ENCODE peak calls at places on chromosomes 7 and 10, in six cellular contexts. A is A549, G is HepG2, P is NB4, K is K562, U is GM12878. W is an unnamed sample.

GRCh38 chr10:43952760-43953159 is 304.1 kb upstream of the ZNF32 start:
- DNase-seq in U (no peak), G (no peak), P (no peak), A (no peak), K (no peak), W (no peak)

GRCh38 chr7:50857804-50858203 is 75.1 kb upstream of the GRB10 start:
- DNase-seq in P (no peak), K (no peak), A (no peak), U (no peak), G (no peak), W (no peak)

GRCh38 chr10:45404087-45404769 is 30.2 kb downstream of the ALOX5 start:
- DNase-seq in G (no peak), U (no peak), A (no peak), K (peak), P (peak), W (no peak)

GRCh38 chr7:56077681-56078080 is 13.6 kb downstream of the SUMF2 start:
- DNase-seq in G (no peak), U (no peak), K (no peak), A (no peak), P (no peak), W (no peak)

GRCh38 chr10:62687230-62687748 is 117.2 kb upstream of the ADO start:
- DNase-seq in K (no peak), U (no peak), P (peak), A (no peak), G (no peak), W (peak)

GRCh38 chr10:113269333-113269732 is 283.5 kb upstream of the HABP2 start:
- DNase-seq in U (no peak), K (no peak), G (no peak), A (no peak), P (no peak), W (no peak)

GRCh38 chr10:11195017-11195586 is 177.4 kb downstream of the CELF2 start:
- DNase-seq in P (no peak), U (no peak), A (no peak), K (no peak), G (no peak), W (no peak)

GRCh38 chr7:115013887-115014286 is 92.0 kb downstream of the MDFIC start:
- DNase-seq in K (no peak), U (no peak), P (no peak), A (no peak), G (no peak), W (no peak)

GRCh38 chr10:86164216-86164774 is 202.3 kb downstream of the GRID1 start:
- DNase-seq in K (no peak), A (no peak), G (peak), P (peak), U (no peak), W (no peak)

GRCh38 chr7:1411414-1411813 is 47.9 kb downstream of the MICALL2 start:
- DNase-seq in K (no peak), G (no peak), A (no peak), P (no peak), U (no peak), W (no peak)

GRCh38 chr10:82621680-82622079 is 746.7 kb downstream of the NRG3 start:
- DNase-seq in G (no peak), U (no peak), K (no peak), A (no peak), P (no peak), W (no peak)

DNA sequence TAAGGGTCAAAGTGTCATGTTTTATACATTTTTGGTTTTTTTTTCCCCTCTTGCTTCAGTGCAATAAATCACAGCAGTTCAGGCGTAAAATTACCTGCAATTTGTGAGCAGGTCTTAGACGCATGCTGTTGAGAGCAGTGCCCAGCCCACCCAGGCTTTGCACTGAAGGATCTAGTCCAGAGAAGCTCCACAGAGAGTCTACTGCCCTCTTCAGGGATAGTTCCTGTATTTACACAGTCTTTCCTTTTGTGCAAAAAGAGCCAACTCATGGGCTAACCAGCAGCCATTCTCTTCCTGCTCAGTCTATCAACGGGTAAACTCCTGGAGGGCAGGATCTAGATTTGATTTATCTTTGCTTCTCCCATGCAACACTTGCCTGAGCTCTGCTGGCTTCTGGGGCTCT is 82.2 kb upstream of the NAMPT start:
- DNase-seq in K (no peak), P (peak), U (no peak), A (no peak), G (peak), W (peak)
- TF ChIP-seq MYC in K (no peak), P (peak), U (no peak), A (no peak), G (no peak), W (no peak)

GRCh38 chr7:5423272-5423843 is at the start of gene TNRC18:
- DNase-seq in G (no peak), A (peak), U (no peak), P (peak), K (peak), W (no peak)
- TF ChIP-seq MYC in G (no peak), A (no peak), U (no peak), P (no peak), K (no peak), W (no peak)

GRCh38 chr7:138668197-138668596 is 33.0 kb downstream of the SVOPL start:
- DNase-seq in K (no peak), P (peak), A (no peak), U (no peak), G (no peak), W (no peak)

GRCh38 chr7:138665249-138665648 is 35.9 kb downstream of the SVOPL start:
- DNase-seq in P (no peak), K (no peak), A (no peak), G (no peak), U (no peak), W (no peak)

GRCh38 chr7:138665669-138666140 is 35.5 kb downstream of the SVOPL start:
- DNase-seq in K (no peak), A (no peak), U (no peak), P (no peak), G (peak), W (no peak)

GRCh38 chr7:138667535-138667934 is 33.6 kb downstream of the SVOPL start:
- DNase-seq in K (no peak), U (no peak), G (no peak), A (no peak), P (peak), W (no peak)

GRCh38 chr7:138666385-138666784 is 34.8 kb downstream of the SVOPL start:
- DNase-seq in K (no peak), A (no peak), P (no peak), G (peak), U (no peak), W (no peak)
- TF ChIP-seq MYC in K (no peak), A (no peak), P (no peak), G (no peak), U (no peak), W (no peak)

GRCh38 chr10:74683621-74684114 is 142.7 kb upstream of the KAT6B start:
- DNase-seq in P (no peak), A (no peak), G (peak), U (no peak), K (no peak), W (no peak)
- TF ChIP-seq MYC in P (no peak), A (no peak), G (no peak), U (no peak), K (no peak), W (no peak)

GRCh38 chr10:77006836-77007511 is 630.6 kb downstream of the KCNMA1 start:
- DNase-seq in A (no peak), G (no peak), P (no peak), K (no peak), U (no peak), W (no peak)

GRCh38 chr10:77007836-77008235 is 629.8 kb downstream of the KCNMA1 start:
- DNase-seq in A (no peak), P (no peak), G (no peak), K (no peak), U (no peak), W (no peak)

GRCh38 chr10:77005901-77006300 is 631.7 kb downstream of the KCNMA1 start:
- DNase-seq in U (no peak), G (no peak), K (no peak), P (no peak), A (no peak), W (no peak)

GRCh38 chr10:77002872-77003271 is 634.7 kb downstream of the KCNMA1 start:
- DNase-seq in U (no peak), A (no peak), G (no peak), K (no peak), P (no peak), W (no peak)

GRCh38 chr10:77004917-77005564 is 632.6 kb downstream of the KCNMA1 start:
- DNase-seq in A (peak), K (peak), U (no peak), G (peak), P (peak), W (peak)
- TF ChIP-seq MYC in A (no peak), K (no peak), U (no peak), G (no peak), P (no peak), W (no peak)

DNA sequence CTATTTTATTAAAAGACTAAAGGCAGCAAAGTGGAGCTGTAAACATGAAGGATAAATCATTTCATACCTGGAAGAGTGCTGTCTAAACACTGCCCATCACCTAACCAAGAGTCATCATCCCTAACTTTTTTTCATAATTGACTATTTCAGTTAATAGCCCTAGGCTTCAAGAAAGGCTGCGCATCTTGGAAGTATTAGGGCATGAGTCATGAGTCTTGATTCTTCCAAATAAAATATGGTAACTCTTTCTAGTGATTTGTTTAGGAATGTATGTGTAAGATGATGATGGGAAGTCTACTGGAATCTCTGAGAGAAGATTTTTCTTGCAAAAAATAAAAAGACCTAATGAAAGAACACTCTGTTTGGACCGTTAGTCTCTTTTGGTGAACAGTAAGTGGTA is 207.7 kb upstream of the AHR start:
- DNase-seq in K (no peak), A (no peak), P (no peak), G (no peak), U (no peak), W (no peak)
- TF ChIP-seq MYC in K (no peak), A (no peak), P (no peak), G (no peak), U (no peak), W (no peak)

GRCh38 chr7:84524714-84525694 is 330.4 kb upstream of the SEMA3A start:
- DNase-seq in K (no peak), P (no peak), G (no peak), A (peak), U (no peak), W (peak)
- TF ChIP-seq MYC in K (no peak), P (no peak), G (no peak), A (no peak), U (no peak), W (no peak)

DNA sequence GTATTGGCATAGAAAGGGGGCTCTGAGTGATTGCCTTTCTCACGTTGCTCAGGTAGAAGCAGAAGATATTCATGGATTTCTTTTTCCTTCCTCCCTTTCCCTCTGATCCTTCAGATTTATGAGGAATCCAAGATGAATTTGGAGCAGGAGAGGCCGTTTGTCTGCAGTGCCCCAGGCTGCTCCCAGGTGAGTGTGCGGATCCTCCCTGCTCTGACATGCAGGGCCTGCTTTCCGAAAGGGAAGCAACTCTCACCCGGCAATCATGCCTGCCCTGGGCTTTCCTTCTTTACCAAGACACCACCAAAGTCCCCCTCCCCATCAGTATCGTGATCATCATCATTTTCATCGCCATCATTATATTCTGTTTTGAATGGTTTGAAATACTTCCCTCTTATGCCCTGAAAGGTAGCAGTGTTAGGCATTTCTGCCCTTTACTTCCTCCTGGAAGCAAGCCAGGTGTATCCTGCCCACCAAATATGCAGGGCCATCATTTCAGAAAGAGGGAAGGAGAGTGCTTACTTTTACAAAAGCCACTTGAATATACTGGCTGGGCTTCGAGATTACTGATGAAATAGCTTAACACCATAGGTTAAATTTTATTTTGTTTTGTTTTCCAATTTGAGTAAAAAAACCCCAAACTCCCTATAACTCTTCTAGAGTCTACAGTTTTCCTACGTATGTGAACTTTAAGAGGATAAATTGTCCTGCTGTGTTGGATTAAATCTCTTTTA is 75.9 kb downstream of the CREB5 start:
- DNase-seq in P (no peak), K (no peak), G (no peak), U (no peak), A (no peak), W (no peak)
- TF ChIP-seq MYC in P (no peak), K (no peak), G (no peak), U (no peak), A (no peak), W (no peak)

DNA sequence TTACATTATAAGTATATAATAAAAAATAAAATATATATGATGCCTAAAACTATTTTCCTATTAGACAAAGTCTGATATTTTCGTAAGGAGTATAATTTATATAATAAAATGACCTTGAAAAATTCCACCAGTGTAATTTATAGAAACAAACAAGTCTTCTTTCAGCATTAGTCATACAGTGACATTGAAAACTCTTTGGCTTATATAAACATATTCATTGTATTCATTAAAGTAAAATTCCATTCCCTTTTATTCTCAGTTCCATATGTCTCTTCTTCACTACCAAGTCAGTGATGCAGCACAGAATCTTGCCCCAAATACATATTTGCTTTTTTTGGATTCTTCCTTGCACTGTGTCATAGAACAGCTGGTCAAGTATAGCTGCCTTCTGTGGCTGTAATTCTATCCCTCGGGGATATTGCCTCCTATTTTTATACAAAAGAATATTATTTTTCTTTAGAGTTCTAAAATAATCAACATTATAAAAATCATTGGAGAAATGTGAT is 884.5 kb upstream of the POT1 start:
- DNase-seq in G (no peak), K (no peak), P (no peak), A (no peak), U (no peak), W (no peak)
- TF ChIP-seq MYC in G (no peak), K (no peak), P (no peak), A (no peak), U (no peak), W (no peak)

GRCh38 chr7:44289341-44290249 is 35.8 kb downstream of the CAMK2B start:
- DNase-seq in P (no peak), U (no peak), A (no peak), K (no peak), G (no peak), W (no peak)
- TF ChIP-seq MYC in P (no peak), U (no peak), A (no peak), K (no peak), G (no peak), W (no peak)